ENCODE peak calls at places on chromosomes 11 and 22, in ten cellular contexts. D is cardiac muscle cell; K is right cardiac atrium; Y is Karpas-422; G is CD4-positive, alpha-beta memory T cell; E is thoracic aorta; V is endodermal cell; X is mesendoderm; F is CD8-positive, alpha-beta memory T cell; O is uterus. Z is an unnamed sample.

GRCh38 chr22:23913306-23913660 is 19.1 kb downstream of the MIF start:
- DNase-seq in D (no peak), K (no peak), Y (peak; percentile 53), G (no peak), E (no peak), V (no peak), X (no peak), F (no peak), O (no peak), Z (no peak)

GRCh38 chr22:49235463-49236300 is 592.0 kb downstream of the BRD1 start:
- DNase-seq in D (no peak), K (no peak), Y (no peak), G (no peak), E (no peak), V (peak; percentile 71), X (peak; percentile 64), F (no peak), O (no peak), Z (no peak)

GRCh38 chr11:119323532-119324033 is 6.7 kb upstream of the MCAM start:
- DNase-seq in D (peak; percentile 92), K (peak; percentile 72), Y (peak; percentile 83), G (peak; percentile 74), E (no peak), V (peak; percentile 96), X (peak; percentile 83), F (peak; percentile 70), O (peak; percentile 79), Z (peak; percentile 73)

GRCh38 chr22:42368379-42369249 is 63.6 kb downstream of the NFAM1 start:
- DNase-seq in D (no peak), K (no peak), Y (no peak), G (peak; percentile 32), E (no peak), V (peak; percentile 89), X (no peak), F (peak; percentile 6), O (peak; percentile 39), Z (peak; percentile 23)

GRCh38 chr22:37206118-37206840 is 6.0 kb downstream of the SSTR3 start:
- DNase-seq in D (no peak), K (no peak), Y (no peak), G (no peak), E (no peak), V (no peak), X (no peak), F (no peak), O (no peak), Z (no peak)

GRCh38 chr22:42185915-42186439 is 55.4 kb upstream of the CYP2D6 start:
- DNase-seq in D (no peak), K (no peak), Y (no peak), G (no peak), E (no peak), V (no peak), X (no peak), F (no peak), O (no peak), Z (no peak)

GRCh38 chr22:50584106-50585096 is 1.8 kb upstream of the CHKB start:
- DNase-seq in D (no peak), K (no peak), Y (no peak), G (no peak), E (no peak), V (peak; percentile 66), X (peak; percentile 88), F (no peak), O (no peak), Z (no peak)

GRCh38 chr11:117572671-117573070 is 224.3 kb downstream of the DSCAML1 start:
- DNase-seq in D (no peak), K (no peak), Y (no peak), G (no peak), E (no peak), V (no peak), X (peak; percentile 50), F (no peak), O (no peak), Z (no peak)

GRCh38 chr11:18853086-18853720 is 61.6 kb upstream of the PTPN5 start:
- DNase-seq in D (peak; percentile 61), K (no peak), Y (peak; percentile 72), G (no peak), E (no peak), V (peak; percentile 75), X (peak; percentile 80), F (no peak), O (no peak), Z (no peak)

GRCh38 chr11:17351510-17352176 is at the start of gene NCR3LG1:
- DNase-seq in D (peak; percentile 42), K (peak; percentile 72), Y (peak; percentile 87), G (peak; percentile 61), E (peak; percentile 11), V (peak; percentile 78), X (peak; percentile 40), F (peak; percentile 58), O (peak; percentile 75), Z (peak; percentile 40)

GRCh38 chr11:122655527-122656072 is at the start of gene UBASH3B:
- DNase-seq in D (peak; percentile 84), K (peak; percentile 80), Y (peak; percentile 68), G (peak; percentile 63), E (peak; percentile 68), V (peak; percentile 94), X (peak; percentile 92), F (peak; percentile 40), O (peak; percentile 63), Z (peak; percentile 79)

GRCh38 chr11:130677486-130678153 is 229.2 kb downstream of the ADAMTS15 start:
- DNase-seq in D (peak; percentile 61), K (no peak), Y (no peak), G (no peak), E (no peak), V (peak; percentile 80), X (peak; percentile 98), F (no peak), O (no peak), Z (peak; percentile 23)

GRCh38 chr22:40499187-40499753 is 128.9 kb downstream of the SGSM3 start:
- DNase-seq in D (no peak), K (peak; percentile 59), Y (no peak), G (no peak), E (no peak), V (no peak), X (peak; percentile 79), F (no peak), O (peak; percentile 47), Z (no peak)

DNA sequence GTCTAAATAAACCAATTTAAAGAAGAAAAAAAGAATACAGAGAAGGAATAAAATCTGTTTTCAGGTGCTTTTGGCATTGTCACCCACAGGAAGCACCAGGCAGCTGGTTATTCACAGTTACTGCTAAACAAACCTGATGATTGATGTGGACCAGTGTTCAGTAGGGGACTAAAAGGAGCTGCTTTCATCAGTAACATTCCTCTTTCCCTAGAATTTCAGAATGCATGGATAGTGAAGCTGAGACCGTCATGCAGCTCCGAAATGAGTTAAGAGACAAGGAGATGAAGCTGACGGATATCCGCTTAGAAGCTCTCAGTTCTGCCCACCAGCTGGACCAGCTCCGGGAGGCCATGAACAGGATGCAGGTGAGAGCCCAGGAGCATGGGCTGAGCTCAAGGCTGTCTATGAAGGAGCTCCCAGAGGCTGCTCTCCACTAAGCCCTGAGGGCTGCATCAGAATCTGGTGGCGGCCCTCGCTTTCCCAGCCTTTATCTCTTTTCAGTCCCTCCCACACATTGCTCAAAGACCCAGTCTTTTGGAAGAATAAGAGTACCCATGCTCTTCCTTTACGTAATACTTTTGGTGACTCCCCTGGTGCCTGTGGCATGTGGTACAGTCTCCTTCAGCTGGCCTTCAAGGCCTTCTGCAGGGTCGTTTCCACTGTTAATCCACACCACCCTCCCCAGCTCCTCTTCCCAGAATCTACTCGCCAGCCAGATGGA is 69.5 kb downstream of the DBX1 start:
- DNase-seq in D (no peak), K (no peak), Y (no peak), G (no peak), E (no peak), V (no peak), X (no peak), F (no peak), O (no peak), Z (no peak)
- H3K4me1 ChIP-seq in D (peaks cover 26% of the 10 kb centered on the region), K (peaks cover 2% of the 10 kb centered on the region), Y (peaks cover 18% of the 10 kb centered on the region), G (no peaks in the 10 kb centered on the region), E (peaks cover 96% of the 10 kb centered on the region), V (peaks cover 3% of the 10 kb centered on the region), X (no peaks in the 10 kb centered on the region), F (peaks cover 3% of the 10 kb centered on the region), O (no peaks in the 10 kb centered on the region), Z (peaks cover 34% of the 10 kb centered on the region)

GRCh38 chr11:12074529-12075195 is 35.7 kb upstream of the MICAL2 start:
- DNase-seq in D (no peak), K (no peak), Y (no peak), G (no peak), E (no peak), V (no peak), X (no peak), F (no peak), O (no peak), Z (no peak)
- H3K27ac ChIP-seq in D (no peak overlapping the region), K (no peak overlapping the region), Y (no peak overlapping the region), G (no peak overlapping the region), E (peak overlapping the region; percentile 92), V (no peak overlapping the region), X (no peak overlapping the region), F (no peak overlapping the region), O (no peak overlapping the region), Z (no peak overlapping the region)

DNA sequence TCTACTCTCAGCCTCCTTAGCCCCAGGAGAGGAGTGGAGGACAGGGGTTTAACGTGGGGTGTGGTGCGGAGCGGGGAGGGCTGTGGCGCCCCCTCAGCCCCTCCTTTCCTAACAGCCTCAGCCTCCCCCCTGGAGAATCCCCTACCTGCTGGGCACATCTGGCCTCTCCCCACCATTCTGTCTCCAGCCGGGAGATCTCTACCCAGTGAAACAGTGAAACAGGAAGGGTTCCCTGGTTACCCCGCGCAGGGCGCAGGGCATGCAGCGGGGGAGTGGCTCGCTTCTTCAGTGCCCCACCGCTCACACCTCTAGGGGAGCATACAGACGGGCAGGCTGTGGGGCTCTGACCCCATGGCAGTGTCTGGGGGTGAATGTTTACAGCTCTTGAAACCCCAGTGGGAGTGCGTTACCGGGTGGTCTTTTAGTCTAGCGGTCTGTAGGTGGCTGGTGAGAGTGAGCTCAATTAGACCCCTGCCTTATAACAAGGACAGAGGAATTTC is 54.7 kb upstream of the CCDC188 start:
- DNase-seq in D (no peak), K (no peak), Y (no peak), G (no peak), E (no peak), V (no peak), X (no peak), F (no peak), O (no peak), Z (no peak)
- H3K4me3 ChIP-seq in D (no peak overlapping the region), K (no peak overlapping the region), Y (peak overlapping the region; percentile 93), G (peak overlapping the region; percentile 78), E (no peak overlapping the region), V (no peak overlapping the region), X (no peak overlapping the region), F (peak overlapping the region; percentile 63), O (no peak overlapping the region), Z (peak overlapping the region; percentile 73)

GRCh38 chr22:33332538-33332937 is 274.4 kb upstream of the SYN3 start:
- DNase-seq in D (no peak), K (no peak), Y (no peak), G (no peak), E (no peak), V (peak; percentile 23), X (no peak), F (no peak), O (no peak), Z (no peak)
- H3K4me1 ChIP-seq in D (peaks cover 30% of the 10 kb centered on the region), K (peaks cover 3% of the 10 kb centered on the region), Y (no peaks in the 10 kb centered on the region), G (no peaks in the 10 kb centered on the region), E (no peaks in the 10 kb centered on the region), V (no peaks in the 10 kb centered on the region), X (no peaks in the 10 kb centered on the region), F (no peaks in the 10 kb centered on the region), O (no peaks in the 10 kb centered on the region), Z (peaks cover 13% of the 10 kb centered on the region)